ENCODE peak calls at places on chromosomes 11 and 22, in four cellular contexts. B is tibial nerve, E is HCT116, P is heart left ventricle. C is an unnamed sample.
A peak's percentile ranks its signal among the peaks of the same experiment; 100 is the strongest.

GRCh38 chr22:17347724-17348123 is 21.5 kb upstream of the CECR2 start:
- DNase-seq in E (no peak), P (no peak), B (no peak), C (no peak)

GRCh38 chr11:60948251-60948650 is 3.7 kb downstream of the SLC15A3 start:
- DNase-seq in P (no peak), B (no peak), E (no peak), C (no peak)

GRCh38 chr22:31995046-31995445 is 48.0 kb upstream of the SLC5A1 start:
- DNase-seq in B (no peak), E (no peak), P (no peak), C (no peak)

GRCh38 chr11:58938398-58938797 is 890 bp upstream of the GLYATL1 start:
- DNase-seq in E (no peak), B (no peak), P (no peak), C (no peak)

GRCh38 chr11:73312806-73313403 is 4.8 kb downstream of the ARHGEF17 start:
- DNase-seq in P (no peak), B (no peak), E (no peak), C (no peak)

GRCh38 chr11:82790723-82791487 is 57.2 kb upstream of the FAM181B start:
- DNase-seq in B (no peak), P (peak; percentile 13), E (no peak), C (no peak)

GRCh38 chr11:57626895-57627294 is 22.8 kb downstream of the YPEL4 start:
- DNase-seq in B (no peak), E (no peak), P (no peak), C (no peak)

GRCh38 chr11:66346476-66347424 is 679 bp downstream of the B4GAT1 start:
- DNase-seq in E (no peak), B (no peak), P (no peak), C (peak; percentile 36)

GRCh38 chr22:18065256-18065655 is 12.5 kb upstream of the PEX26 start:
- DNase-seq in P (no peak), B (no peak), E (no peak), C (no peak)

GRCh38 chr11:6610591-6610990 is 1.4 kb downstream of the TAF10 start:
- DNase-seq in P (no peak), B (no peak), E (no peak), C (no peak)

GRCh38 chr22:43862074-43862881 is at the start of gene SULT4A1:
- DNase-seq in E (peak; percentile 19), P (no peak), B (no peak), C (no peak)

GRCh38 chr11:72091292-72091691 is 10.6 kb downstream of the LRRC51 start:
- DNase-seq in E (no peak), P (peak; percentile 75), B (peak; percentile 91), C (peak; percentile 52)

GRCh38 chr11:34348919-34349318 is 8.9 kb downstream of the ABTB2 start:
- DNase-seq in E (no peak), P (no peak), B (no peak), C (no peak)

GRCh38 chr11:46436113-46436512 is 44.5 kb upstream of the CHRM4 start:
- DNase-seq in B (no peak), P (no peak), E (no peak), C (no peak)

GRCh38 chr11:1929621-1930447 is 10.3 kb downstream of the TNNT3 start:
- DNase-seq in P (no peak), E (no peak), B (no peak), C (no peak)

GRCh38 chr11:32430586-32431357 is 4.6 kb downstream of the WT1 start:
- DNase-seq in P (no peak), B (no peak), E (no peak), C (no peak)

GRCh38 chr22:37906364-37907008 is 389 bp downstream of the MICALL1 start:
- DNase-seq in B (no peak), P (no peak), E (no peak), C (no peak)

GRCh38 chr11:35794850-35795249 is 132.3 kb downstream of the TRIM44 start:
- DNase-seq in P (no peak), E (no peak), B (no peak), C (no peak)

GRCh38 chr22:30926706-30927105 is 41.9 kb downstream of the MORC2 start:
- DNase-seq in B (no peak), E (no peak), P (no peak), C (no peak)

GRCh38 chr11:64220271-64220670 is 5.7 kb downstream of the TRPT1 start:
- DNase-seq in B (no peak), E (no peak), P (no peak), C (no peak)

GRCh38 chr22:20128902-20129746 is 2.5 kb upstream of the ZDHHC8 start:
- DNase-seq in B (no peak), P (no peak), E (no peak), C (no peak)
- TF ChIP-seq POLR2A in B (no peak), P (no peak), E (no peak), C (no peak)

DNA sequence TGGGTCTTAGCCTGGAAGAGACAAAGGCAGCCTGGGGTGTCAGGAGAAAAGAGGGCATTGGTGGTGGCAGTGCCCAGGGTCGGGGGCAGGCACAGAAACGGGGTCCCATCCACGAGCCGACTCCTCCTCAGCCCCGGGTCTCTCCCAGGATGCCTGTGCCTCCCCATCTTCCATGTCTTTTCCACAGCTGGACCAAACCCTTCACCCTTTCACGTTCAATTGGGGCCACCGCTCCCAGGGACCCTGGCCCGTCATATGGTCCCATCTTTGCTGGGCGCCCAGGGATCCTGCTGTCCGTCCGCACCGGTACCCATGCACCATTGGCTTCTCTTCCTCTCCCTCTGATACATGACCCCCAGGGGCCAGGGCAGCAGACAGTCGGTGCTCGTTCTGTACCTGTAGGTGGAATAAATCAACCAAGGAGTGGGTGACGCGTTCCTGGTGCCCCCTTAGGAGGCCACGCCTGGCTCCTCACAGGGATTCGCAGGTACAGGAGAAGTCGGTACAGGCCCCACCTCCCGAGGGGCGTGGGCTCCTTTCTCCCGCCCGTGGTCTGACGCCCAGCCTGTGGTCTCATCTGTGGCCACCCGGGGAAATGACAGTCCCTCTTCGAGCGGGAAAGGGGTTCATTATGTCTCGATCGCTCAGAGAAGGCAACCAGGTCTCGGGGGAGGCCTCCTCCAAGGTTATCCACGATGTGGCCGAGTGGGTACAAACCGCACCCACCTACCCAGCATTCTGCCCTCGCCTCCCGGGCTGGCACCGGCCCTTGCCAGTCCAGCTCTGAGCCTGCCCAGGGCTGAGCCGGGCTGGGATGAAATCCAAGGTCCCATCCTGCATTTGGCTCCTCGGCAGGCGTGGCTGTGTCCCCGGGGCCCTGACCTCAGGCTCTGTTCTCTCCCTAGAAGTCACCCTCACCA is 1493.6 kb downstream of the BRD1 start:
- DNase-seq in E (no peak), P (no peak), B (no peak), C (no peak)
- H3K27ac ChIP-seq in E (no peak overlapping the region), P (no peak overlapping the region), B (no peak overlapping the region), C (no peak overlapping the region)

GRCh38 chr11:44577231-44577834 is 11.9 kb downstream of the CD82 start:
- DNase-seq in P (no peak), B (no peak), E (no peak), C (no peak)
- H3K4me3 ChIP-seq in P (no peak overlapping the region), B (no peak overlapping the region), E (no peak overlapping the region), C (no peak overlapping the region)

GRCh38 chr22:19292262-19293230 is 1.0 kb upstream of the CLTCL1 start:
- DNase-seq in P (no peak), B (peak; percentile 73), E (no peak), C (peak; percentile 96)

GRCh38 chr22:19289475-19290161 is 1.9 kb downstream of the CLTCL1 start:
- DNase-seq in E (no peak), P (no peak), B (no peak), C (no peak)

GRCh38 chr22:19291218-19291579 is 320 bp downstream of the CLTCL1 start:
- DNase-seq in P (peak; percentile 39), E (no peak), B (no peak), C (peak; percentile 37)

GRCh38 chr22:19290400-19291217 is 910 bp downstream of the CLTCL1 start:
- DNase-seq in B (no peak), P (no peak), E (no peak), C (peak; percentile 89)

GRCh38 chr22:19291580-19292261 is at the start of gene CLTCL1:
- DNase-seq in E (peak; percentile 38), B (peak; percentile 51), P (peak; percentile 89), C (peak; percentile 81)
- TF ChIP-seq POLR2A in E (peak; percentile 66), B (peak; percentile 49), P (no peak), C (peak; percentile 92)

C was measured in gastrocnemius medialis.